ENCODE peak calls at places on chromosomes 4 and X, in seven cellular contexts. One of them, this sample, is unnamed.
A peak's percentile ranks its signal among the peaks of the same experiment; 100 is the strongest.

GRCh38 chr4:111537861-111538260 is 607.4 kb upstream of the FAM241A start:
- DNase-seq in WERI-Rb-1: no peak
- DNase-seq in foreskin fibroblast: peak; percentile 52
- DNase-seq in H9: no peak
- DNase-seq in brain microvascular endothelial cell: no peak
- DNase-seq in CD8-positive, alpha-beta T cell: no peak
- DNase-seq in GM10248: no peak
- DNase-seq in this sample: no peak

GRCh38 chr4:37609621-37610020 is 76.6 kb downstream of the RELL1 start:
- DNase-seq in H9: no peak
- DNase-seq in CD8-positive, alpha-beta T cell: no peak
- DNase-seq in brain microvascular endothelial cell: no peak
- DNase-seq in WERI-Rb-1: no peak
- DNase-seq in foreskin fibroblast: no peak
- DNase-seq in GM10248: no peak
- DNase-seq in this sample: no peak

GRCh38 chrX:39850630-39851152 is 247.1 kb downstream of the BCOR start:
- DNase-seq in brain microvascular endothelial cell: peak; percentile 28
- DNase-seq in foreskin fibroblast: peak; percentile 36
- DNase-seq in WERI-Rb-1: peak; percentile 95
- DNase-seq in GM10248: no peak
- DNase-seq in CD8-positive, alpha-beta T cell: no peak
- DNase-seq in H9: no peak
- DNase-seq in this sample: no peak

GRCh38 chrX:118205421-118205820 is 88.8 kb upstream of the KLHL13 start:
- DNase-seq in foreskin fibroblast: no peak
- DNase-seq in brain microvascular endothelial cell: no peak
- DNase-seq in GM10248: no peak
- DNase-seq in H9: no peak
- DNase-seq in CD8-positive, alpha-beta T cell: no peak
- DNase-seq in WERI-Rb-1: no peak
- DNase-seq in this sample: no peak

GRCh38 chrX:134670241-134670811 is 12.1 kb upstream of the PLAC1 start:
- DNase-seq in H9: no peak
- DNase-seq in GM10248: no peak
- DNase-seq in foreskin fibroblast: peak; percentile 49
- DNase-seq in CD8-positive, alpha-beta T cell: no peak
- DNase-seq in brain microvascular endothelial cell: peak; percentile 29
- DNase-seq in WERI-Rb-1: no peak
- DNase-seq in this sample: no peak

GRCh38 chr4:137474711-137475301 is 57.5 kb downstream of the PCDH18 start:
- DNase-seq in brain microvascular endothelial cell: peak; percentile 58
- DNase-seq in CD8-positive, alpha-beta T cell: no peak
- DNase-seq in H9: no peak
- DNase-seq in foreskin fibroblast: peak; percentile 46
- DNase-seq in GM10248: no peak
- DNase-seq in WERI-Rb-1: no peak
- DNase-seq in this sample: no peak

GRCh38 chr4:114727426-114727825 is 128.8 kb downstream of the UGT8 start:
- DNase-seq in H9: no peak
- DNase-seq in foreskin fibroblast: no peak
- DNase-seq in CD8-positive, alpha-beta T cell: no peak
- DNase-seq in WERI-Rb-1: peak; percentile 71
- DNase-seq in brain microvascular endothelial cell: no peak
- DNase-seq in GM10248: no peak
- DNase-seq in this sample: no peak

GRCh38 chr4:69057620-69058409 is 38.5 kb upstream of the UGT2B7 start:
- DNase-seq in H9: peak; percentile 47
- DNase-seq in GM10248: peak; percentile 22
- DNase-seq in WERI-Rb-1: no peak
- DNase-seq in foreskin fibroblast: no peak
- DNase-seq in brain microvascular endothelial cell: no peak
- DNase-seq in CD8-positive, alpha-beta T cell: no peak
- DNase-seq in this sample: peak; percentile 15

GRCh38 chr4:108141213-108142045 is 27.3 kb downstream of the LEF1 start:
- DNase-seq in CD8-positive, alpha-beta T cell: no peak
- DNase-seq in WERI-Rb-1: no peak
- DNase-seq in brain microvascular endothelial cell: no peak
- DNase-seq in H9: no peak
- DNase-seq in foreskin fibroblast: no peak
- DNase-seq in GM10248: no peak
- DNase-seq in this sample: peak; percentile 28

GRCh38 chr4:119080721-119081541 is 54.7 kb upstream of the MYOZ2 start:
- DNase-seq in brain microvascular endothelial cell: no peak
- DNase-seq in CD8-positive, alpha-beta T cell: no peak
- DNase-seq in foreskin fibroblast: no peak
- DNase-seq in WERI-Rb-1: no peak
- DNase-seq in GM10248: no peak
- DNase-seq in H9: no peak
- DNase-seq in this sample: no peak

GRCh38 chrX:85303544-85303943 is 59.8 kb downstream of the ZNF711 start:
- DNase-seq in WERI-Rb-1: no peak
- DNase-seq in brain microvascular endothelial cell: no peak
- DNase-seq in CD8-positive, alpha-beta T cell: no peak
- DNase-seq in foreskin fibroblast: no peak
- DNase-seq in GM10248: no peak
- DNase-seq in H9: no peak
- DNase-seq in this sample: no peak

GRCh38 chrX:10513974-10514373 is 106.4 kb downstream of the MID1 start:
- DNase-seq in WERI-Rb-1: no peak
- DNase-seq in CD8-positive, alpha-beta T cell: no peak
- DNase-seq in foreskin fibroblast: no peak
- DNase-seq in GM10248: no peak
- DNase-seq in brain microvascular endothelial cell: no peak
- DNase-seq in H9: no peak
- DNase-seq in this sample: no peak

GRCh38 chr4:145182212-145182611 is 1.8 kb upstream of the OTUD4 start:
- DNase-seq in brain microvascular endothelial cell: no peak
- DNase-seq in GM10248: peak; percentile 29
- DNase-seq in CD8-positive, alpha-beta T cell: no peak
- DNase-seq in foreskin fibroblast: no peak
- DNase-seq in H9: no peak
- DNase-seq in WERI-Rb-1: no peak
- DNase-seq in this sample: peak; percentile 33

GRCh38 chr4:154126276-154126675 is 337.4 kb upstream of the SFRP2 start:
- DNase-seq in brain microvascular endothelial cell: peak; percentile 21
- DNase-seq in H9: no peak
- DNase-seq in GM10248: no peak
- DNase-seq in foreskin fibroblast: peak; percentile 6
- DNase-seq in WERI-Rb-1: no peak
- DNase-seq in CD8-positive, alpha-beta T cell: no peak
- DNase-seq in this sample: no peak

GRCh38 chrX:13694359-13694758 is 5.4 kb downstream of the RAB9A start:
- DNase-seq in foreskin fibroblast: no peak
- DNase-seq in WERI-Rb-1: no peak
- DNase-seq in CD8-positive, alpha-beta T cell: no peak
- DNase-seq in GM10248: no peak
- DNase-seq in H9: no peak
- DNase-seq in brain microvascular endothelial cell: no peak
- DNase-seq in this sample: no peak

GRCh38 chr4:139978692-139979091 is 175.3 kb downstream of the MAML3 start:
- DNase-seq in foreskin fibroblast: no peak
- DNase-seq in H9: no peak
- DNase-seq in GM10248: peak; percentile 53
- DNase-seq in CD8-positive, alpha-beta T cell: no peak
- DNase-seq in WERI-Rb-1: no peak
- DNase-seq in brain microvascular endothelial cell: no peak
- DNase-seq in this sample: peak; percentile 47

GRCh38 chr4:68021185-68021584 is 57.9 kb upstream of the TMPRSS11A start:
- DNase-seq in GM10248: no peak
- DNase-seq in WERI-Rb-1: no peak
- DNase-seq in brain microvascular endothelial cell: no peak
- DNase-seq in foreskin fibroblast: no peak
- DNase-seq in H9: no peak
- DNase-seq in CD8-positive, alpha-beta T cell: no peak
- DNase-seq in this sample: no peak

GRCh38 chrX:49884290-49884862 is 5.1 kb downstream of the USP27X start:
- DNase-seq in GM10248: peak; percentile 39
- DNase-seq in brain microvascular endothelial cell: peak; percentile 54
- DNase-seq in foreskin fibroblast: no peak
- DNase-seq in H9: peak; percentile 73
- DNase-seq in CD8-positive, alpha-beta T cell: peak; percentile 33
- DNase-seq in WERI-Rb-1: peak; percentile 61
- DNase-seq in this sample: peak; percentile 48

GRCh38 chr4:89929425-89930272 is 35.0 kb downstream of the MMRN1 start:
- DNase-seq in WERI-Rb-1: no peak
- DNase-seq in H9: no peak
- DNase-seq in GM10248: no peak
- DNase-seq in brain microvascular endothelial cell: no peak
- DNase-seq in foreskin fibroblast: no peak
- DNase-seq in CD8-positive, alpha-beta T cell: no peak
- DNase-seq in this sample: peak; percentile 2

DNA sequence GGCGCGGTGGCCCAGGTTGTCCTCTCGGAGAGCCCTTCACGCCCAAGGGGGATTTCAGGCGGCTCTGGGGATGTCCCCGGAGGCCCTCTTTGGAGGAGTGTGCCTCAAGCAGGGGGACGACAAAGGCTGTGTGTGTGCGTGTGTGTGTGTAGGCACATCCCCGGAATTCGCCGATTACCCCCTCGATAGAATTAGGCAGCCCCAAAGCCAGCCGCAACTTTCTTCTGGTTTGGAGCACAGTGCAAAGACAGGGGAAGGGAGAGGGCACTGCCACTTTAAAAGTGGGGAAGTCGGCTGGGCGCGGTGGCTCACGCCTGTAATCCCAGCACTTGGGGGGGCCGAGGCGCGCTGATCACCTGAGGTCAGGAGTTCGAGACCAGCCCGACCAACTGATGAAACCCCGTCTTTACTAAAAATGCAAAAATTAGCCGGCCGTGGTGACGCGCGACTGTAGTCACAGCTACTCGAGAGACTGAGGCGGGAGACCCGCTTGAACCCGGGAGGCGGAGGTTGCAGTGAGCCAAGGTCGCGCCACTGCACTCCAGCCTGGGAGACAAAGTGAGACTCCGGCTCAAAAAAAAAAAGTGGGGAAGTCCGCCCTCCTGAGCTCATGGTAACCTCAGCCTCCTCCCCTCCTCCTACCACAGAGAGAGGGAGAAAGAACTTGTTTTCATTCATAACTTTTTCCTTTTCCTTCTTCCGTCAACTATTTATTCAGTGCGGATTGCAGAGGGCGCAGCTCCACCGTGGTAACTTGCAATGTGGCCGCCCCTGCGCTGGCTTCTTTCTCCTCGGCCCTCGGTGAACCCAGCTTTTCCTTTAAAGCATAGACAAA is 2.4 kb downstream of the SPRY1 start:
- DNase-seq in H9: peak; percentile 45
- DNase-seq in CD8-positive, alpha-beta T cell: peak; percentile 7
- DNase-seq in WERI-Rb-1: peak; percentile 54
- DNase-seq in brain microvascular endothelial cell: peak; percentile 71
- DNase-seq in foreskin fibroblast: peak; percentile 62
- DNase-seq in GM10248: peak; percentile 50
- DNase-seq in this sample: peak; percentile 53
- TF ChIP-seq CTCF in H9: peak; percentile 20
- TF ChIP-seq CTCF in CD8-positive, alpha-beta T cell: no peak
- TF ChIP-seq CTCF in WERI-Rb-1: no peak
- TF ChIP-seq CTCF in brain microvascular endothelial cell: peak; percentile 45
- TF ChIP-seq CTCF in foreskin fibroblast: peak; percentile 26
- TF ChIP-seq CTCF in GM10248: peak; percentile 37
- TF ChIP-seq CTCF in this sample: peak; percentile 8

DNA sequence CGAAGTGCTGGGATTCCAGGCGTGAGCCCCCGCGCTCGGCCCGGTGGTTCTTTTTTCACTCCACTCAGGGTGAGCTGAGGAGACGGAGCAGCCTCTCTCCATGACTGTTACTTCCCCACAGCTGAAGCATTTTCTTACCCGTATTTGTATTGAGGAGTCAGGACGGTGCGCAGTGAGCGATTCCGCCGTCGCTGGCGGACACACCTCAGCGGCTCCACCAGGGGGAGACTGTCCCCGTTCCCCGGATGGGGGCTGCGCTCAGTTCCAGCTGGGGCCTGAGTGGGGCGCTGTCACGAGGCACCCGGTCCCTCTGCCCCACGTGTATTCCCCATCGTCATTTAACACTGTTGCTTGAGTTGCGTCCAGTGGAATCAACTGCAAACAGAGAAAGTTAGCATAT is 844.0 kb upstream of the FRG1 start:
- DNase-seq in CD8-positive, alpha-beta T cell: no peak
- DNase-seq in brain microvascular endothelial cell: no peak
- DNase-seq in foreskin fibroblast: no peak
- DNase-seq in H9: peak; percentile 59
- DNase-seq in WERI-Rb-1: no peak
- DNase-seq in GM10248: no peak
- DNase-seq in this sample: no peak
- TF ChIP-seq CTCF in CD8-positive, alpha-beta T cell: no peak
- TF ChIP-seq CTCF in brain microvascular endothelial cell: peak; percentile 13
- TF ChIP-seq CTCF in foreskin fibroblast: no peak
- TF ChIP-seq CTCF in H9: peak; percentile 84
- TF ChIP-seq CTCF in WERI-Rb-1: peak; percentile 70
- TF ChIP-seq CTCF in GM10248: no peak
- TF ChIP-seq CTCF in this sample: no peak

DNA sequence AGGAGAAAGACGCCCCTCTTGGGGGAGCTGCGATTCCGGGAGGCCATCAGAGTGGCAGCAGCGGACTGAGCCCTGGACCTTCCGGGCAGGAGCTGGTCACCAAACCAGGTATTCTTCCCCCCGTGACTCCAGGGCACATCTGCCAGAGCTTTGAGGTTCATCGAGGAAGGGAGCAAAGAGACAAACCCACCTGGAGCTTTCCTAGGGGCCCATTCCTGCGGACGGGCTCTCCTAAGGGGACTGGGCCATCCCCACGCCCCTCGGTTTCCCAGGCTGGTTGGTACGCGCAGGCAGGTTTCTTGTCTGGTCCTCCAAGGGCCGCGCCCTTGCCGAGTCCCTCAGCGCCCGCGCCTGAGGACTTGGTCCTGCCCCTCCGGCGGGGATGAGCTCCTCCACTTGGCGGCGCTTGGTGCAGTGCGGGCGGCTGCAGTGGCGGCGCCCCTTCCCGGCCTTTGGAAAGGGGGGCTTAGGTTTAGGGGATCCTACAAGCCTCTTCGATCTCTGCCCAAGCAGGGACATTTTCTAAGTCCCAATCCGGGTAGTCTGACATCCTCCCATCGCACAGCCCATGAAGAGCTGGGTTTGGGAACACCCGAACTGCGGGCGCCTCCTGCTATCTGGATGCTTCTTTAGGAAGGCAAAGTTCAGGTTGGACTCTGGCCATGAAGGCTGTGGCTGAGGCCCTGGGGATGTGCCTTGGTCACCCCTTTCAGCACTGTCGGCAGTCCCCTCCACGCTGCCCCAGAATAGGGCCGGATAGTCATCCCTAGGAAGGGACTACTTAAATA is 543 bp downstream of the STBD1 start:
- DNase-seq in WERI-Rb-1: peak; percentile 68
- DNase-seq in CD8-positive, alpha-beta T cell: no peak
- DNase-seq in GM10248: peak; percentile 32
- DNase-seq in H9: peak; percentile 70
- DNase-seq in foreskin fibroblast: peak; percentile 49
- DNase-seq in brain microvascular endothelial cell: peak; percentile 16
- DNase-seq in this sample: peak; percentile 40
- TF ChIP-seq CTCF in WERI-Rb-1: peak; percentile 70
- TF ChIP-seq CTCF in CD8-positive, alpha-beta T cell: no peak
- TF ChIP-seq CTCF in GM10248: peak; percentile 28
- TF ChIP-seq CTCF in H9: peak; percentile 48
- TF ChIP-seq CTCF in foreskin fibroblast: peak; percentile 51
- TF ChIP-seq CTCF in brain microvascular endothelial cell: peak; percentile 62
- TF ChIP-seq CTCF in this sample: no peak

DNA sequence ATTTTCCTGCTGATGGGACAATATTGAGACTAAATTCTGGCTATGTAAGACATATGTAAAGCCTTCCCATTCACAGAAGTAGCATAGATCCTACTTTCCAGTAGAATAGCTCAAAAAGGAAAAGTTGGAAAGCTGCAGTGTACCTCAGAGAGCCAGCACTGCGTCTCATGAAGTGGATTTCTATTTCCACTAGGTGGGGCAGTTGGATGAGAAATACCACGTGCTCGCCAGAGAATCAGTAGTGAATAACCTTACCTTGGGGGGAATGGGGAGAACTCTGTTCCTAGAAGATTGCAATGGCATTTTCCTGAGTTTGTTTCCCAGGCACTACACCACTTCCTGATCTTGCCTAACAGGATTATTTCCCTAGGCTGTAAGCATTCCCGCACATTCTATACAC is 907.1 kb downstream of the FSTL5 start:
- DNase-seq in WERI-Rb-1: peak; percentile 56
- DNase-seq in CD8-positive, alpha-beta T cell: no peak
- DNase-seq in GM10248: no peak
- DNase-seq in foreskin fibroblast: no peak
- DNase-seq in brain microvascular endothelial cell: no peak
- DNase-seq in H9: no peak
- DNase-seq in this sample: no peak
- TF ChIP-seq CTCF in WERI-Rb-1: peak; percentile 69
- TF ChIP-seq CTCF in CD8-positive, alpha-beta T cell: no peak
- TF ChIP-seq CTCF in GM10248: peak; percentile 38
- TF ChIP-seq CTCF in foreskin fibroblast: peak; percentile 18
- TF ChIP-seq CTCF in brain microvascular endothelial cell: peak; percentile 45
- TF ChIP-seq CTCF in H9: peak; percentile 58
- TF ChIP-seq CTCF in this sample: no peak